ENCODE peak calls at places on chromosomes 12 and 14, in six cellular contexts. J, V, H, A, E and Z are unnamed samples.

GRCh38 chr12:13727707-13728147 is 253.7 kb downstream of the GRIN2B start:
- DNase-seq in H (no peak), A (no peak), J (no peak), V (no peak), E (no peak), Z (peak; percentile 94)

GRCh38 chr12:124921200-124922008 is 7.0 kb upstream of the UBC start:
- DNase-seq in H (no peak), V (peak; percentile 58), J (peak; percentile 77), E (peak; percentile 78), A (peak; percentile 83), Z (no peak)

GRCh38 chr14:49546766-49547165 is 39.4 kb downstream of the RPS29 start:
- DNase-seq in J (no peak), V (no peak), A (no peak), E (no peak), H (no peak), Z (no peak)

GRCh38 chr12:94186461-94187237 is 38.3 kb downstream of the PLXNC1 start:
- DNase-seq in J (no peak), A (peak; percentile 86), V (no peak), E (no peak), H (no peak), Z (peak; percentile 18)

GRCh38 chr12:54417712-54418440 is 1.2 kb downstream of the ITGA5 start:
- DNase-seq in V (peak; percentile 32), E (no peak), H (no peak), A (no peak), J (no peak), Z (no peak)

GRCh38 chr12:18549598-18549997 is 188.2 kb downstream of the PLCZ1 start:
- DNase-seq in E (no peak), H (no peak), V (no peak), A (no peak), J (no peak), Z (no peak)

GRCh38 chr14:23449314-23449713 is 13.9 kb upstream of the MYH7 start:
- DNase-seq in H (no peak), J (no peak), V (no peak), E (no peak), A (no peak), Z (no peak)

GRCh38 chr12:105855691-105856405 is 282.9 kb downstream of the NUAK1 start:
- DNase-seq in J (no peak), H (no peak), A (no peak), E (no peak), V (no peak), Z (no peak)

GRCh38 chr12:48954781-48955501 is 2.3 kb downstream of the ARF3 start:
- DNase-seq in A (no peak), V (no peak), E (no peak), J (no peak), H (no peak), Z (no peak)

GRCh38 chr14:77579065-77579464 is 37.4 kb downstream of the SPTLC2 start:
- DNase-seq in J (no peak), H (no peak), A (no peak), E (no peak), V (no peak), Z (no peak)

GRCh38 chr12:8145754-8146415 is 10.9 kb upstream of the ZNF705A start:
- DNase-seq in V (peak; percentile 35), E (no peak), J (no peak), H (no peak), A (peak; percentile 87), Z (peak; percentile 21)

GRCh38 chr12:32365473-32366064 is 33.8 kb upstream of the FGD4 start:
- DNase-seq in V (peak; percentile 46), E (peak; percentile 60), J (peak; percentile 31), H (no peak), A (no peak), Z (peak; percentile 29)

GRCh38 chr14:66228267-66228970 is 257.8 kb upstream of the CCDC196 start:
- DNase-seq in H (no peak), V (no peak), J (no peak), A (no peak), E (no peak), Z (peak; percentile 54)

GRCh38 chr14:31768355-31768754 is 207.2 kb downstream of the NUBPL start:
- DNase-seq in V (no peak), A (no peak), E (no peak), H (no peak), J (no peak), Z (no peak)

GRCh38 chr12:52604859-52605258 is 3.6 kb upstream of the KRT72 start:
- DNase-seq in A (no peak), V (no peak), J (no peak), H (no peak), E (no peak), Z (no peak)

GRCh38 chr12:129163861-129164260 is 310.6 kb downstream of the GLT1D1 start:
- DNase-seq in A (no peak), V (no peak), J (no peak), H (no peak), E (no peak), Z (no peak)

GRCh38 chr14:44530482-44530881 is 23.4 kb upstream of the FSCB start:
- DNase-seq in J (no peak), V (no peak), A (no peak), E (no peak), H (no peak), Z (no peak)

GRCh38 chr12:59850268-59850667 is 254.4 kb downstream of the SLC16A7 start:
- DNase-seq in H (no peak), E (no peak), J (no peak), V (peak; percentile 12), A (no peak), Z (no peak)

GRCh38 chr12:113159937-113160336 is 10.4 kb downstream of the CFAP73 start:
- DNase-seq in V (peak; percentile 59), J (no peak), E (no peak), A (no peak), H (no peak), Z (no peak)

GRCh38 chr12:113162102-113163029 is 12.8 kb downstream of the CFAP73 start:
- DNase-seq in E (no peak), A (no peak), H (no peak), J (no peak), V (peak; percentile 66), Z (no peak)

GRCh38 chr12:113164014-113164413 is 14.5 kb downstream of the CFAP73 start:
- DNase-seq in V (no peak), J (no peak), A (no peak), E (no peak), H (no peak), Z (no peak)

GRCh38 chr12:113163030-113163360 is 13.5 kb downstream of the CFAP73 start:
- DNase-seq in J (no peak), H (no peak), V (no peak), E (no peak), A (no peak), Z (no peak)

DNA sequence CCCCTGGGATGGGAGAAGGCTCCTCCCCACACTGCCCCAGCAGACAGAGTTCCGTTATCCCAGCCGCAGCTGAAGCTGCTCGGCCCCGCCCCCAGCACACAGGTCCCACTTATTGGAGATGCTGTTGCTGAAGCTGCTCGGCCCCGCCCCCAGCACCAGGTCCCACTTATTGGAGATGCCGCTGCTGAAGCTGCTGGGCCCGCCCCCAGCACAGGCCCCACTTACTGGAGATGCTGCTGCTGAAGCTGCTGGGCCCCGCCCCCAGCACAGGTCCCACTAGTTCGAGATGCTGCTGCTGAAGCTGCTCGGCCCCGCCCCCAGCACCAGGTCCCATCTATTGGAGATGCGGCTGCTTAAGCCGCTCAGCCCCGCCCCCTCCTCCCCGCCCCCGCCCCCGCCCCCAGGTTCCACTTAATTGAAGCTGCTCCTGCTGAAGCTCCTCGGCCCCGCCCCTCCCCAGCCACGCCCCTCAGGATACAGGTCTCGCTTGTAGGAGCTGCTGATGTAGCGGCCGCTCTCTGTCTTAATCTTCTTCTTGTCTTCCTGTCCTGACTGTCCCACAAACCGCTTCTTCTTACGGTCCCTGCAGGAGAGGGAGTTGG is 12.0 kb downstream of the CFAP73 start:
- DNase-seq in J (no peak), E (no peak), V (peak; percentile 97), H (no peak), A (no peak), Z (no peak)
- H3K36me3 ChIP-seq in J (peaks cover 93% of the 10 kb centered on the region), E (no peaks in the 10 kb centered on the region), V (peaks cover 71% of the 10 kb centered on the region), H (peaks cover 10% of the 10 kb centered on the region), A (peaks cover 4% of the 10 kb centered on the region), Z (peaks cover 3% of the 10 kb centered on the region)

DNA sequence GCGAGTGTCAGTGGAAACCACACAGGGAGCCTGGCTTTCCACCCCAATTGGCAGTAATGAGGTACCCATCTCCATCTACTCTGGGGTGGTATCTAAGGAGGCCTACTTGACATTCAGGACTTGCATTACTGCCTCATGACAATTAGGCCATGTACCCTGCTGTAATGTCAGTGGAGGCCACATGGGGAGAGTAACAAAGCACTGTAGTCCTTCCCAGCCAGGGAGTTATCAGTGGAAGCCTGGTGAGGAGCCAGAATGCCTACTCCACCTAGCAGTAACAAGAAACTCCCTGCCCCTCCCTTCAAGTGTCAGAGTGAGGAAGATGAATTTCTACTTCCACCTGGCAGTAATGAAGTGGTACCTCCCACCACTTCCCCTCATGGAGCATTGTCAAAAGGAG is 12.5 kb downstream of the TIMM9 start:
- DNase-seq in J (no peak), E (no peak), V (no peak), A (no peak), H (no peak), Z (no peak)
- H3K36me3 ChIP-seq in J (peaks cover 33% of the 10 kb centered on the region), E (no peaks in the 10 kb centered on the region), V (peaks cover 72% of the 10 kb centered on the region), A (no peaks in the 10 kb centered on the region), H (peaks cover 3% of the 10 kb centered on the region), Z (no peaks in the 10 kb centered on the region)

DNA sequence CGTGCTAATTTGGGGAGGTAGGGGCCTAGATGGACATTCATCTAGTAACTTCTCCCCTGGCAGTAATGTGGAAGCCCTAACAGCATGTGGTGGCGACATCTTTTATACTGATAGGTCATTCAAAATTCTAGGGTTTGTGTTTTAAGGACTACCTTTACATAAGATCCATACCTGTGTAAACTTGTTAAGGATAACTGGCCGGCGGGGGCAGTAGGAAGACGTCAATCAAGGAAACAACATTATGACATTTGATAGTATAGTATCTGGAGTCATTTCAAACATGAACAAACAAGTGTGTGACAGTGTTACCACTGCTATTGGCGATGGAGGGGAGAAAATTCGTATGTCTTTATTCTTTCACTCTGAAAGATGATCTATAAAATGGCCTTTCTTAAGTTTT is 120.0 kb downstream of the TTLL5 start:
- DNase-seq in E (no peak), A (no peak), H (no peak), J (no peak), V (no peak), Z (no peak)
- H3K36me3 ChIP-seq in E (no peaks in the 10 kb centered on the region), A (peaks cover 3% of the 10 kb centered on the region), H (no peaks in the 10 kb centered on the region), J (peaks cover 25% of the 10 kb centered on the region), V (peaks cover 30% of the 10 kb centered on the region), Z (no peaks in the 10 kb centered on the region)

DNA sequence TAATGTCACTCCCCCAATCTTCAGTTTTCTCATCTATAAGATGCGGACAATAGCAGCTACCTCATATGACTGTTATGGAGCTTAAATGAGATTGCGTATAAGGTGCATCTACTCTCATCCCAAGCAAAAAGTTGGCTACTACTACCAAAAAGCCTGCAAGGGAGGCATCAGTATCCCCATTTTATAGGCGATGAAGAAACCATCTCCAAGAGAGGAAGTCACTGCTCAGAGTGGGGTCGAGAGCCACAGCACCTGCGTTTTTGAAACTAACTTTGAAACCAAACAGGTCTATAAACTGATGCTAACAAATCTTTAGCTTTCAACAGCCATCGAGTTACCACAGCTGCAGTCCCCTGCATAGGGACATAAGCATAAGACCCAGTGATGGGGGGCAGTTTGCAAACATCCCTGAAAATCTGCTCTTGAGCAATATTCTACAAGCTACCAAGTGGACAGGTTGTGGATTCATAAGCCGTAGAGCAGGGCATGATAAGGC is 3.5 kb downstream of the GCN1 start:
- DNase-seq in E (no peak), J (no peak), A (no peak), V (no peak), H (no peak), Z (no peak)
- H3K36me3 ChIP-seq in E (no peaks in the 10 kb centered on the region), J (peaks cover 49% of the 10 kb centered on the region), A (peaks cover 3% of the 10 kb centered on the region), V (peaks cover 59% of the 10 kb centered on the region), H (no peaks in the 10 kb centered on the region), Z (peaks cover 1% of the 10 kb centered on the region)